ENCODE peak calls at places on chromosomes 3 and 15, in five cellular contexts. M is ovary, N is mesenchymal stem cell, U is fibroblast of lung, B is left lung. J is an unnamed sample.

GRCh38 chr15:77143606-77144005 is 72.7 kb upstream of the TSPAN3 start:
- DNase-seq in U (no peak), B (no peak), M (no peak), N (peak; percentile 32), J (no peak)

GRCh38 chr3:29925150-29925549 is 644.3 kb downstream of the RBMS3 start:
- DNase-seq in N (peak; percentile 32), M (no peak), U (peak; percentile 24), B (no peak), J (no peak)

GRCh38 chr3:46966811-46967210 is 9.7 kb downstream of the CCDC12 start:
- DNase-seq in U (no peak), M (no peak), N (no peak), B (no peak), J (no peak)

GRCh38 chr15:97745481-97746071 is 214.9 kb upstream of the ARRDC4 start:
- DNase-seq in N (peak; percentile 24), M (no peak), U (peak; percentile 6), B (no peak), J (no peak)

GRCh38 chr3:153029350-153029749 is 132.7 kb upstream of the RAP2B start:
- DNase-seq in M (no peak), U (peak; percentile 62), B (no peak), N (no peak), J (no peak)

GRCh38 chr3:183823963-183824362 is 1.4 kb downstream of the MAP6D1 start:
- DNase-seq in N (no peak), B (no peak), U (no peak), M (no peak), J (no peak)

GRCh38 chr15:39925112-39925830 is 5.2 kb upstream of the GPR176 start:
- DNase-seq in M (no peak), U (peak; percentile 28), N (peak; percentile 26), B (no peak), J (no peak)

GRCh38 chr3:116057403-116058006 is 387.8 kb downstream of the LSAMP start:
- DNase-seq in M (no peak), B (no peak), N (no peak), U (peak; percentile 3), J (no peak)

GRCh38 chr3:66010348-66011097 is 28.2 kb downstream of the MAGI1 start:
- DNase-seq in U (no peak), B (no peak), M (no peak), N (no peak), J (no peak)

GRCh38 chr3:82130056-82130455 is 368.6 kb upstream of the GBE1 start:
- DNase-seq in U (no peak), B (no peak), M (no peak), N (no peak), J (no peak)

GRCh38 chr15:81174759-81175327 is 21.8 kb upstream of the IL16 start:
- DNase-seq in U (no peak), B (no peak), M (no peak), N (no peak), J (no peak)

GRCh38 chr3:192422321-192422997 is 304.9 kb downstream of the FGF12 start:
- DNase-seq in B (no peak), M (no peak), U (peak; percentile 29), N (no peak), J (no peak)

GRCh38 chr15:64681424-64682024 is 93.9 kb downstream of the RBPMS2 start:
- DNase-seq in N (peak; percentile 74), U (peak; percentile 67), M (peak; percentile 48), B (no peak), J (no peak)

GRCh38 chr3:183274609-183275008 is 21.6 kb downstream of the B3GNT5 start:
- DNase-seq in B (no peak), N (no peak), M (no peak), U (no peak), J (no peak)

GRCh38 chr15:29102911-29103824 is 166.5 kb downstream of the NSMCE3 start:
- DNase-seq in U (no peak), N (no peak), M (peak; percentile 46), B (peak; percentile 78), J (peak; percentile 50)

GRCh38 chr15:29669823-29670222 is 152.4 kb downstream of the TJP1 start:
- DNase-seq in U (no peak), N (peak; percentile 26), M (no peak), B (no peak), J (no peak)

GRCh38 chr15:69996321-69996720 is 101.4 kb downstream of the TLE3 start:
- DNase-seq in B (no peak), M (no peak), U (no peak), N (no peak), J (no peak)

GRCh38 chr3:3665961-3666640 is 133.1 kb upstream of the LRRN1 start:
- DNase-seq in N (no peak), U (no peak), M (no peak), B (peak; percentile 66), J (peak; percentile 67)

GRCh38 chr3:153513236-153513635 is 351.2 kb downstream of the RAP2B start:
- DNase-seq in U (peak; percentile 13), N (peak; percentile 2), M (no peak), B (no peak), J (no peak)

GRCh38 chr15:31313223-31313622 is 13.4 kb upstream of the KLF13 start:
- DNase-seq in U (no peak), M (no peak), B (no peak), N (no peak), J (no peak)

GRCh38 chr3:67524046-67524445 is 130.4 kb downstream of the SUCLG2 start:
- DNase-seq in U (no peak), M (no peak), N (no peak), B (no peak), J (no peak)

GRCh38 chr3:113034011-113034410 is 43.2 kb downstream of the GTPBP8 start:
- DNase-seq in M (no peak), U (peak; percentile 38), N (peak; percentile 39), B (no peak), J (no peak)

GRCh38 chr15:25659251-25659650 is 203.9 kb downstream of the ATP10A start:
- DNase-seq in B (peak; percentile 70), U (no peak), M (no peak), N (no peak), J (no peak)

GRCh38 chr3:173745952-173746682 is 348.6 kb downstream of the NLGN1 start:
- DNase-seq in U (peak; percentile 21), N (peak; percentile 73), B (no peak), M (no peak), J (no peak)

GRCh38 chr3:108862865-108863798 is 40.5 kb downstream of the TRAT1 start:
- DNase-seq in U (peak; percentile 77), B (no peak), M (no peak), N (peak; percentile 60), J (no peak)

GRCh38 chr3:138567403-138567802 is 26.7 kb downstream of the CEP70 start:
- DNase-seq in N (no peak), U (no peak), B (no peak), M (no peak), J (no peak)

GRCh38 chr15:52787123-52787503 is 3.0 kb downstream of the ONECUT1 start:
- DNase-seq in M (no peak), N (no peak), U (no peak), B (peak; percentile 51), J (no peak)

GRCh38 chr15:32718082-32718821 is 448 bp downstream of the GREM1 start:
- DNase-seq in N (peak; percentile 51), B (peak; percentile 74), M (no peak), U (peak; percentile 42), J (peak; percentile 47)

GRCh38 chr3:39278616-39278935 is 1.3 kb downstream of the CX3CR1 start:
- DNase-seq in U (no peak), N (no peak), M (no peak), B (no peak), J (no peak)

DNA sequence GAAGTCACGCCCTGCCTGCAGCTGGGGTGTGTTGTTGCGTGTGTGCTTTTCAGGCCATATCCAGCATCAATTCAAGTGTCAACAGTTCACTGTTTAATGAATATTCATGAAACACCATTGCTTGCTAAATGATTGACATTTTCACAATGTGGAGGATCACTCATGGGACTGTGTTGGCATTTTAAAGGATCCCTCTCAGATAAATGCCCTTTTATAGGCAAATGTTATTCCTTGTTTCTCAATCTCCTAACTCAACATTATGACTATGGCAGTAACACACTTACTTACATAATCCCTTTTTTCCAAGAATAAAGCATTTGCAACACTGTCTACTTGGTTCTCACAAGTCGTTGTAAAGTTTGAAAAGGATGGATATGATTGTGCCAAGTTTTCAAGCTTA is 511.4 kb downstream of the GABRG3 start:
- DNase-seq in N (no peak), M (no peak), U (no peak), B (no peak), J (no peak)
- H3K9me3 ChIP-seq in N (no peaks in the 10 kb centered on the region), M (no peaks in the 10 kb centered on the region), U (no peaks in the 10 kb centered on the region), B (no peaks in the 10 kb centered on the region), J (no peaks in the 10 kb centered on the region)

GRCh38 chr15:63530235-63530634 is 25.8 kb downstream of the USP3 start:
- DNase-seq in U (no peak), N (no peak), M (no peak), B (no peak), J (no peak)

GRCh38 chr15:63531586-63531985 is 27.2 kb downstream of the USP3 start:
- DNase-seq in M (no peak), U (no peak), B (no peak), N (no peak), J (no peak)

GRCh38 chr15:63528138-63528659 is 23.8 kb downstream of the USP3 start:
- DNase-seq in M (no peak), U (no peak), B (no peak), N (no peak), J (no peak)

GRCh38 chr15:63532307-63532744 is 27.9 kb downstream of the USP3 start:
- DNase-seq in U (peak; percentile 79), B (no peak), N (no peak), M (no peak), J (no peak)

DNA sequence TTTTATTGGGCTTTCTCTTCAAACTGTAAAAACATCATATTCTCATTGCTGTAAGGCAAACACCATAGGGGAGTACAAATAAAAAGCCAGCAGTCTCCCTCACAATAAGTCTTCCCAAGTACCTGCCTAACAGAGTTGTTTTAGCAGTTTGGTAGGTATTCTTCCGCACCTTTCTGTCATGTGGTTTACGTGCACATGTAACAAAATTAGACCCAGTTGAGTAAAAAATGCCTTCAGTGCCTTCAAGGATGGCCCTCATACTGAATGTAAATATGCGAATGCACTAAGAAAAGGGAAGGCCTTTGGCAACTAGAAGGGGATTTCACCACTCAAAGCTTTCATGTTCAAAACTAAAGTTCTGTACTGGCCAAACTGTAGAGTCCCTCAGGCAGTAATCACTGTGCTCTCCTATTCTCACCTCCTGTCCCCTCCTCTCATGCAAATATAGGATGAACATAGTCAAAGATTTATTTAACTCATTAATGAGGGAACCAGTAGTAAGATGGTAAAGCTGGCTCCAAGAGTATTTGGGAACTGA is 26.4 kb downstream of the USP3 start:
- DNase-seq in M (no peak), U (no peak), N (no peak), B (no peak), J (no peak)
- H3K4me1 ChIP-seq in M (peaks cover 10% of the 10 kb centered on the region), U (no peaks in the 10 kb centered on the region), N (peaks cover 4% of the 10 kb centered on the region), B (peaks cover 76% of the 10 kb centered on the region), J (peaks cover 5% of the 10 kb centered on the region)

GRCh38 chr3:177523072-177523675 is 325.9 kb upstream of the TBL1XR1 start:
- DNase-seq in U (no peak), B (no peak), M (no peak), N (no peak), J (no peak)
- H3K9me3 ChIP-seq in U (no peaks in the 10 kb centered on the region), B (no peaks in the 10 kb centered on the region), M (no peaks in the 10 kb centered on the region), N (peaks cover 9% of the 10 kb centered on the region), J (no peaks in the 10 kb centered on the region)

DNA sequence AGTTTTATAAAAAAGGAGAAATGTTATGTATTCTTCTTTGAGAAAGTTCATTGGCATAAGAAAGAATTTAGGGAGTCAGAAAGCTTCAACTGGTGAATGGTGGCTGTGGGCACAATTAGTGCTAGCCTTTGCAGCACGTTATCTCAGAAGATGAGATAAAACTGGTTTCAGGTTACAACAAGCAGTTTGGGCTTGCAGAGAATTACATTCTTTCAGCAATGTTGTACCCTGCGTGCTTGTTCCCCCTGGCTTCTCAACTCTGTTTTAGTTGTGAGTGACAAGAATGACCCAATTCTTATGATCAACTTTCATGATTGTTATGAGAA is 31.6 kb upstream of the ACP3 start:
- DNase-seq in B (no peak), N (no peak), M (no peak), U (peak; percentile 50), J (no peak)
- H3K4me1 ChIP-seq in B (peaks cover 41% of the 10 kb centered on the region), N (no peaks in the 10 kb centered on the region), M (no peaks in the 10 kb centered on the region), U (peaks cover 5% of the 10 kb centered on the region), J (no peaks in the 10 kb centered on the region)